ENCODE peak calls at places on chromosome 9, in six cellular contexts. H is stimulated activated naive CD8-positive, alpha-beta T cell treated with anti-CD3 and anti-CD28 coated beads, Interleukin-15, amount 100 ng/mL, for 72 hours; X is NCI-H1436; E is sciatic nerve; R is stimulated activated CD8-positive, alpha-beta memory T cell treated with anti-CD3 and anti-CD28 coated beads, Interleukin-12 subunit alpha, Interleukin-12 subunit beta, amount 100 ng/mL, for 4 hours; Y is NCI-H2029. D is an unnamed sample.

GRCh38 chr9:107174441-107174840 is 108.6 kb upstream of the RAD23B start:
- DNase-seq in E (no peak), R (no peak), X (no peak), H (no peak), Y (no peak), D (no peak)

GRCh38 chr9:134781895-134782294 is 98.7 kb upstream of the FCN2 start:
- DNase-seq in X (no peak), H (no peak), Y (no peak), E (no peak), R (no peak), D (no peak)

GRCh38 chr9:116096853-116097252 is 56.7 kb upstream of the PAPPA start:
- DNase-seq in R (no peak), Y (no peak), E (no peak), H (no peak), X (no peak), D (no peak)

GRCh38 chr9:129626944-129627297 is 958 bp downstream of the NTMT1 start:
- DNase-seq in X (no peak), R (no peak), E (no peak), H (no peak), Y (no peak), D (no peak)

GRCh38 chr9:37327553-37327952 is 94.9 kb upstream of the GRHPR start:
- DNase-seq in X (no peak), E (no peak), R (no peak), H (no peak), Y (no peak), D (no peak)

GRCh38 chr9:100170085-100170484 is 71.0 kb downstream of the INVS start:
- DNase-seq in Y (no peak), E (no peak), X (no peak), H (no peak), R (no peak), D (no peak)

GRCh38 chr9:131625848-131626670 is 80.7 kb downstream of the PRRT1B start:
- DNase-seq in X (no peak), R (no peak), Y (no peak), H (no peak), E (no peak), D (no peak)

GRCh38 chr9:114930063-114930812 is at the start of gene TNFSF8:
- DNase-seq in R (peak), X (no peak), H (peak), Y (no peak), E (no peak), D (peak)